ENCODE peak calls at places on chromosomes 6 and 20, in nine cellular contexts. One of them, this sample, is unnamed.

GRCh38 chr6:159012201-159012600 is 12.2 kb upstream of the RSPH3 start:
- DNase-seq in choroid plexus epithelial cell: peak; percentile 49
- DNase-seq in lung: no peak
- DNase-seq in HFF-Myc: no peak
- DNase-seq in AG04449: no peak
- DNase-seq in cardiac muscle cell: peak; percentile 46
- DNase-seq in astrocyte of the cerebellum: no peak
- DNase-seq in epithelial cell of proximal tubule: no peak
- DNase-seq in CD8-positive, alpha-beta T cell: no peak
- DNase-seq in this sample: no peak

GRCh38 chr6:75183099-75183541 is 22.7 kb downstream of the COL12A1 start:
- DNase-seq in choroid plexus epithelial cell: peak; percentile 95
- DNase-seq in lung: no peak
- DNase-seq in HFF-Myc: no peak
- DNase-seq in AG04449: peak; percentile 88
- DNase-seq in cardiac muscle cell: peak; percentile 59
- DNase-seq in astrocyte of the cerebellum: no peak
- DNase-seq in epithelial cell of proximal tubule: no peak
- DNase-seq in CD8-positive, alpha-beta T cell: no peak
- DNase-seq in this sample: peak; percentile 93

GRCh38 chr6:158445426-158446085 is 114.3 kb upstream of the TMEM181 start:
- DNase-seq in choroid plexus epithelial cell: peak; percentile 35
- DNase-seq in lung: no peak
- DNase-seq in HFF-Myc: no peak
- DNase-seq in AG04449: no peak
- DNase-seq in cardiac muscle cell: peak; percentile 12
- DNase-seq in astrocyte of the cerebellum: peak; percentile 32
- DNase-seq in epithelial cell of proximal tubule: no peak
- DNase-seq in CD8-positive, alpha-beta T cell: no peak
- DNase-seq in this sample: no peak

GRCh38 chr6:44071670-44072451 is 55.4 kb downstream of the MRPL14 start:
- DNase-seq in choroid plexus epithelial cell: peak; percentile 91
- DNase-seq in lung: no peak
- DNase-seq in HFF-Myc: peak; percentile 74
- DNase-seq in AG04449: peak; percentile 94
- DNase-seq in cardiac muscle cell: peak; percentile 94
- DNase-seq in astrocyte of the cerebellum: peak; percentile 94
- DNase-seq in epithelial cell of proximal tubule: no peak
- DNase-seq in CD8-positive, alpha-beta T cell: no peak
- DNase-seq in this sample: peak; percentile 89

GRCh38 chr20:23877524-23877923 is 2.0 kb downstream of the CST5 start:
- DNase-seq in choroid plexus epithelial cell: no peak
- DNase-seq in lung: no peak
- DNase-seq in HFF-Myc: no peak
- DNase-seq in AG04449: no peak
- DNase-seq in cardiac muscle cell: no peak
- DNase-seq in astrocyte of the cerebellum: no peak
- DNase-seq in epithelial cell of proximal tubule: no peak
- DNase-seq in CD8-positive, alpha-beta T cell: no peak
- DNase-seq in this sample: no peak

GRCh38 chr20:37697314-37697713 is 3.5 kb downstream of the CTNNBL1 start:
- DNase-seq in choroid plexus epithelial cell: no peak
- DNase-seq in lung: no peak
- DNase-seq in HFF-Myc: no peak
- DNase-seq in AG04449: no peak
- DNase-seq in cardiac muscle cell: no peak
- DNase-seq in astrocyte of the cerebellum: no peak
- DNase-seq in epithelial cell of proximal tubule: no peak
- DNase-seq in CD8-positive, alpha-beta T cell: no peak
- DNase-seq in this sample: no peak

GRCh38 chr20:24783631-24784492 is 165.2 kb upstream of the CST7 start:
- DNase-seq in choroid plexus epithelial cell: no peak
- DNase-seq in lung: no peak
- DNase-seq in HFF-Myc: no peak
- DNase-seq in AG04449: no peak
- DNase-seq in cardiac muscle cell: no peak
- DNase-seq in astrocyte of the cerebellum: no peak
- DNase-seq in epithelial cell of proximal tubule: no peak
- DNase-seq in CD8-positive, alpha-beta T cell: no peak
- DNase-seq in this sample: no peak

GRCh38 chr6:18823782-18824386 is 436.7 kb downstream of the RNF144B start:
- DNase-seq in choroid plexus epithelial cell: peak; percentile 33
- DNase-seq in lung: no peak
- DNase-seq in HFF-Myc: peak; percentile 14
- DNase-seq in AG04449: no peak
- DNase-seq in cardiac muscle cell: peak; percentile 11
- DNase-seq in astrocyte of the cerebellum: no peak
- DNase-seq in epithelial cell of proximal tubule: no peak
- DNase-seq in CD8-positive, alpha-beta T cell: peak; percentile 8
- DNase-seq in this sample: no peak

GRCh38 chr20:62146019-62146755 is 2.6 kb downstream of the SS18L1 start:
- DNase-seq in choroid plexus epithelial cell: no peak
- DNase-seq in lung: no peak
- DNase-seq in HFF-Myc: no peak
- DNase-seq in AG04449: no peak
- DNase-seq in cardiac muscle cell: no peak
- DNase-seq in astrocyte of the cerebellum: no peak
- DNase-seq in epithelial cell of proximal tubule: no peak
- DNase-seq in CD8-positive, alpha-beta T cell: no peak
- DNase-seq in this sample: no peak

GRCh38 chr6:125913864-125914351 is 42.7 kb upstream of the HINT3 start:
- DNase-seq in choroid plexus epithelial cell: peak; percentile 92
- DNase-seq in lung: no peak
- DNase-seq in HFF-Myc: peak; percentile 99
- DNase-seq in AG04449: peak; percentile 95
- DNase-seq in cardiac muscle cell: peak; percentile 90
- DNase-seq in astrocyte of the cerebellum: peak; percentile 90
- DNase-seq in epithelial cell of proximal tubule: peak; percentile 92
- DNase-seq in CD8-positive, alpha-beta T cell: no peak
- DNase-seq in this sample: peak; percentile 98

GRCh38 chr6:91659881-91660280 is 1073.0 kb upstream of the MAP3K7 start:
- DNase-seq in choroid plexus epithelial cell: no peak
- DNase-seq in lung: no peak
- DNase-seq in HFF-Myc: no peak
- DNase-seq in AG04449: no peak
- DNase-seq in cardiac muscle cell: no peak
- DNase-seq in astrocyte of the cerebellum: no peak
- DNase-seq in epithelial cell of proximal tubule: peak; percentile 20
- DNase-seq in CD8-positive, alpha-beta T cell: no peak
- DNase-seq in this sample: no peak

GRCh38 chr6:137389150-137389664 is 105.0 kb downstream of the OLIG3 start:
- DNase-seq in choroid plexus epithelial cell: peak; percentile 64
- DNase-seq in lung: no peak
- DNase-seq in HFF-Myc: no peak
- DNase-seq in AG04449: no peak
- DNase-seq in cardiac muscle cell: peak; percentile 50
- DNase-seq in astrocyte of the cerebellum: no peak
- DNase-seq in epithelial cell of proximal tubule: peak; percentile 51
- DNase-seq in CD8-positive, alpha-beta T cell: peak; percentile 65
- DNase-seq in this sample: no peak

GRCh38 chr6:36633915-36634314 is 39.8 kb downstream of the SRSF3 start:
- DNase-seq in choroid plexus epithelial cell: peak; percentile 92
- DNase-seq in lung: peak; percentile 64
- DNase-seq in HFF-Myc: no peak
- DNase-seq in AG04449: no peak
- DNase-seq in cardiac muscle cell: peak; percentile 98
- DNase-seq in astrocyte of the cerebellum: peak; percentile 95
- DNase-seq in epithelial cell of proximal tubule: no peak
- DNase-seq in CD8-positive, alpha-beta T cell: no peak
- DNase-seq in this sample: peak; percentile 39

GRCh38 chr6:25404693-25405169 is 125.6 kb downstream of the CARMIL1 start:
- DNase-seq in choroid plexus epithelial cell: no peak
- DNase-seq in lung: no peak
- DNase-seq in HFF-Myc: no peak
- DNase-seq in AG04449: no peak
- DNase-seq in cardiac muscle cell: no peak
- DNase-seq in astrocyte of the cerebellum: no peak
- DNase-seq in epithelial cell of proximal tubule: no peak
- DNase-seq in CD8-positive, alpha-beta T cell: peak; percentile 24
- DNase-seq in this sample: no peak

GRCh38 chr6:143965503-143966171 is 42.4 kb downstream of the PLAGL1 start:
- DNase-seq in choroid plexus epithelial cell: peak; percentile 70
- DNase-seq in lung: no peak
- DNase-seq in HFF-Myc: peak; percentile 7
- DNase-seq in AG04449: peak; percentile 10
- DNase-seq in cardiac muscle cell: peak; percentile 85
- DNase-seq in astrocyte of the cerebellum: peak; percentile 76
- DNase-seq in epithelial cell of proximal tubule: no peak
- DNase-seq in CD8-positive, alpha-beta T cell: no peak
- DNase-seq in this sample: peak; percentile 44

GRCh38 chr6:34373511-34373910 is 19.0 kb downstream of the NUDT3 start:
- DNase-seq in choroid plexus epithelial cell: no peak
- DNase-seq in lung: no peak
- DNase-seq in HFF-Myc: no peak
- DNase-seq in AG04449: no peak
- DNase-seq in cardiac muscle cell: no peak
- DNase-seq in astrocyte of the cerebellum: no peak
- DNase-seq in epithelial cell of proximal tubule: no peak
- DNase-seq in CD8-positive, alpha-beta T cell: no peak
- DNase-seq in this sample: no peak

GRCh38 chr6:34370371-34370770 is 22.1 kb downstream of the NUDT3 start:
- DNase-seq in choroid plexus epithelial cell: no peak
- DNase-seq in lung: no peak
- DNase-seq in HFF-Myc: no peak
- DNase-seq in AG04449: no peak
- DNase-seq in cardiac muscle cell: no peak
- DNase-seq in astrocyte of the cerebellum: no peak
- DNase-seq in epithelial cell of proximal tubule: no peak
- DNase-seq in CD8-positive, alpha-beta T cell: no peak
- DNase-seq in this sample: no peak

GRCh38 chr6:34375833-34376232 is 16.6 kb downstream of the NUDT3 start:
- DNase-seq in choroid plexus epithelial cell: no peak
- DNase-seq in lung: no peak
- DNase-seq in HFF-Myc: no peak
- DNase-seq in AG04449: no peak
- DNase-seq in cardiac muscle cell: no peak
- DNase-seq in astrocyte of the cerebellum: no peak
- DNase-seq in epithelial cell of proximal tubule: no peak
- DNase-seq in CD8-positive, alpha-beta T cell: no peak
- DNase-seq in this sample: no peak

GRCh38 chr6:34377984-34378383 is 14.5 kb downstream of the NUDT3 start:
- DNase-seq in choroid plexus epithelial cell: no peak
- DNase-seq in lung: no peak
- DNase-seq in HFF-Myc: no peak
- DNase-seq in AG04449: no peak
- DNase-seq in cardiac muscle cell: no peak
- DNase-seq in astrocyte of the cerebellum: no peak
- DNase-seq in epithelial cell of proximal tubule: no peak
- DNase-seq in CD8-positive, alpha-beta T cell: no peak
- DNase-seq in this sample: no peak

DNA sequence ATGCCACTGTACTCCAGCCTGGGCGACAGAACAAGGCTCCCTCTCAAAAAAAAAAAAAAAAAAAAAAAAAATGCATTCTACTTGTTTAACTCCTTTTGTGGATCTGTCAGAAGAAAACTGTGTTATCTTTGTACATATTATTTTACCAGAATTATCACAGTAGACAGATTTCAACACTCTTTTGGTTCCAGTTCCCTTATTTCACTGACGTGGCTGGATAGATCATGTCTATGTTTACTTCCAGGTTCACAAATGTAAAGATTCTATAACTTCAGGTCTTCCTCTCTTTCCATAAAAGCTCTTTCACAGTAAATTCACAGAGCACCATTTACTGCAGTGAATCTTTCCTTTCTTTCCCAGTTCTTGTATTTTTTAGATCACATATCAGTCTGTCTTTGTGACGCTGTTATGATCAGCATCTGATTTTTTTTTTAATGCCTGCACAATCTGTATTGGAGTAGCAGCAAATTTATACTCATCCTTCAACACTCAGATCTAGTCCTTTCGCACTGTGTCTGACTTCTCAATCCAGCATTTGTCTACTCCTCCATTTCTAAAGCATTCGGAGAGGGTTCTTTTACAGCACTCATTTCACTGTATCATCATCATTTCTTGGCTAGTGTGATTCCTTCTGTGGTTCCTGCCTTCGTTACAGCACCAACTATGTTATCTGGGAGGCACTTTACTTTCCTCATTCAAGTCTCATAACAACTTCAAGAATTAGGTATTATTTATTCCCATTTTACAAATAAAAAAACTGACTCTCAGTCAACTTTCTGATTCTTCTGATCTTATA is 18.2 kb downstream of the NUDT3 start:
- DNase-seq in choroid plexus epithelial cell: no peak
- DNase-seq in lung: no peak
- DNase-seq in HFF-Myc: no peak
- DNase-seq in AG04449: no peak
- DNase-seq in cardiac muscle cell: peak; percentile 51
- DNase-seq in astrocyte of the cerebellum: no peak
- DNase-seq in epithelial cell of proximal tubule: no peak
- DNase-seq in CD8-positive, alpha-beta T cell: no peak
- DNase-seq in this sample: no peak
- H3K4me3 ChIP-seq in choroid plexus epithelial cell: no peak overlapping the region
- H3K4me3 ChIP-seq in lung: no peak overlapping the region
- H3K4me3 ChIP-seq in HFF-Myc: no peak overlapping the region
- H3K4me3 ChIP-seq in AG04449: no peak overlapping the region
- H3K4me3 ChIP-seq in cardiac muscle cell: no peak overlapping the region
- H3K4me3 ChIP-seq in astrocyte of the cerebellum: no peak overlapping the region
- H3K4me3 ChIP-seq in epithelial cell of proximal tubule: no peak overlapping the region
- H3K4me3 ChIP-seq in CD8-positive, alpha-beta T cell: no peak overlapping the region
- H3K4me3 ChIP-seq in this sample: no peak overlapping the region

GRCh38 chr6:162177733-162178132 is 549.8 kb downstream of the PRKN start:
- DNase-seq in choroid plexus epithelial cell: peak; percentile 59
- DNase-seq in lung: no peak
- DNase-seq in HFF-Myc: no peak
- DNase-seq in AG04449: no peak
- DNase-seq in cardiac muscle cell: peak; percentile 25
- DNase-seq in astrocyte of the cerebellum: peak; percentile 11
- DNase-seq in epithelial cell of proximal tubule: no peak
- DNase-seq in CD8-positive, alpha-beta T cell: no peak
- DNase-seq in this sample: no peak
- TF ChIP-seq CTCF in choroid plexus epithelial cell: peak; percentile 59
- TF ChIP-seq CTCF in lung: no peak
- TF ChIP-seq CTCF in HFF-Myc: no peak
- TF ChIP-seq CTCF in AG04449: no peak
- TF ChIP-seq CTCF in cardiac muscle cell: peak; percentile 26
- TF ChIP-seq CTCF in astrocyte of the cerebellum: peak; percentile 51
- TF ChIP-seq CTCF in epithelial cell of proximal tubule: peak; percentile 79
- TF ChIP-seq CTCF in CD8-positive, alpha-beta T cell: no peak
- TF ChIP-seq CTCF in this sample: no peak

GRCh38 chr6:33071579-33071978 is 1.9 kb downstream of the HLA-DPA1 start:
- DNase-seq in choroid plexus epithelial cell: no peak
- DNase-seq in lung: no peak
- DNase-seq in HFF-Myc: no peak
- DNase-seq in AG04449: no peak
- DNase-seq in cardiac muscle cell: no peak
- DNase-seq in astrocyte of the cerebellum: no peak
- DNase-seq in epithelial cell of proximal tubule: no peak
- DNase-seq in CD8-positive, alpha-beta T cell: no peak
- DNase-seq in this sample: no peak
- H3K4me3 ChIP-seq in choroid plexus epithelial cell: no peak overlapping the region
- H3K4me3 ChIP-seq in lung: no peak overlapping the region
- H3K4me3 ChIP-seq in HFF-Myc: no peak overlapping the region
- H3K4me3 ChIP-seq in AG04449: no peak overlapping the region
- H3K4me3 ChIP-seq in cardiac muscle cell: no peak overlapping the region
- H3K4me3 ChIP-seq in astrocyte of the cerebellum: no peak overlapping the region
- H3K4me3 ChIP-seq in epithelial cell of proximal tubule: no peak overlapping the region
- H3K4me3 ChIP-seq in CD8-positive, alpha-beta T cell: no peak overlapping the region
- H3K4me3 ChIP-seq in this sample: no peak overlapping the region

DNA sequence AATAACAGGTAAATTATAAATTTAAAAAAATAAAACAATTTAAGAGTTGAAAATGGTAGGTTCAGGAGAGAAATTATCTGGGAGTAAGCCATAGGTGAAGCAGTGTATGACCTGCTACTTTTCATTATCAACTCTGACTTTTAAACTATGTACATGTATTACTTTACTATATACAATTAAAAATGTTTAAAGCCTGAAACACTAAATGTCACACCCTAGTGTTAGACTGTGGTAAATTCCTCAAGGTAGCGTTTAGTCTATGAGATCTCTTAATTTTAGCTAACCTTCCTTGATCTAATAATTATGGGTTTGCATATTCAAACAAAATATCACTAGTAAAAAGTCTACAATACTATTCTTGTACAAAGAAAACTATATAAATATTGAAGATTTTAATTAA is 22.3 kb upstream of the TBC1D32 start:
- DNase-seq in choroid plexus epithelial cell: peak; percentile 19
- DNase-seq in lung: no peak
- DNase-seq in HFF-Myc: no peak
- DNase-seq in AG04449: no peak
- DNase-seq in cardiac muscle cell: no peak
- DNase-seq in astrocyte of the cerebellum: no peak
- DNase-seq in epithelial cell of proximal tubule: no peak
- DNase-seq in CD8-positive, alpha-beta T cell: no peak
- DNase-seq in this sample: no peak
- TF ChIP-seq CTCF in choroid plexus epithelial cell: no peak
- TF ChIP-seq CTCF in lung: no peak
- TF ChIP-seq CTCF in HFF-Myc: no peak
- TF ChIP-seq CTCF in AG04449: no peak
- TF ChIP-seq CTCF in cardiac muscle cell: peak; percentile 18
- TF ChIP-seq CTCF in astrocyte of the cerebellum: no peak
- TF ChIP-seq CTCF in epithelial cell of proximal tubule: peak; percentile 20
- TF ChIP-seq CTCF in CD8-positive, alpha-beta T cell: no peak
- TF ChIP-seq CTCF in this sample: no peak